ENCODE peak calls at places on chromosomes 12 and 14, in ten cellular contexts. Q is AG09309, R is astrocyte, G is A549, B is GM23338, P is endodermal cell, I is epithelial cell of proximal tubule, D is IMR-90, E is astrocyte of the spinal cord, Y is H1. S is an unnamed sample.

GRCh38 chr14:22883191-22883976 is at the start of gene REM2:
- DNase-seq in Q (no peak), R (no peak), G (no peak), B (peak), P (no peak), I (no peak), D (no peak), E (no peak), Y (no peak), S (no peak)

GRCh38 chr12:3119745-3120660 is 42.8 kb downstream of the TSPAN9 start:
- DNase-seq in Q (peak), R (peak), G (no peak), B (no peak), P (no peak), I (peak), D (peak), E (peak), Y (no peak), S (peak)

GRCh38 chr12:132807295-132808222 is 21.1 kb downstream of the GOLGA3 start:
- DNase-seq in Q (no peak), R (no peak), G (no peak), B (peak), P (peak), I (no peak), D (no peak), E (no peak), Y (no peak), S (no peak)

GRCh38 chr12:121284551-121285390 is 11.7 kb downstream of the CAMKK2 start:
- DNase-seq in Q (no peak), R (no peak), G (no peak), B (no peak), P (peak), I (no peak), D (peak), E (peak), Y (no peak), S (peak)

GRCh38 chr12:85872497-85873091 is 1.5 kb upstream of the NTS start:
- DNase-seq in Q (peak), R (peak), G (peak), B (peak), P (no peak), I (peak), D (peak), E (peak), Y (no peak), S (peak)

GRCh38 chr14:83558946-83559345 is 1971.0 kb upstream of the FLRT2 start:
- DNase-seq in Q (no peak), R (no peak), G (no peak), B (no peak), P (no peak), I (no peak), D (no peak), E (no peak), Y (no peak), S (no peak)

GRCh38 chr14:98945611-98946570 is 326.1 kb downstream of the BCL11B start:
- DNase-seq in Q (no peak), R (no peak), G (no peak), B (no peak), P (peak), I (no peak), D (no peak), E (no peak), Y (no peak), S (no peak)

GRCh38 chr12:96636895-96637294 is 147.5 kb downstream of the CFAP54 start:
- DNase-seq in Q (no peak), R (no peak), G (no peak), B (no peak), P (no peak), I (no peak), D (no peak), E (no peak), Y (no peak), S (no peak)

GRCh38 chr14:92105845-92106094 is 612 bp downstream of the ATXN3 start:
- DNase-seq in Q (no peak), R (peak), G (peak), B (no peak), P (peak), I (no peak), D (no peak), E (no peak), Y (no peak), S (no peak)

GRCh38 chr12:14257734-14258467 is 107.6 kb upstream of the ATF7IP start:
- DNase-seq in Q (peak), R (peak), G (peak), B (peak), P (peak), I (peak), D (peak), E (peak), Y (peak), S (peak)

GRCh38 chr12:14256555-14257169 is 108.8 kb upstream of the ATF7IP start:
- DNase-seq in Q (peak), R (peak), G (peak), B (peak), P (peak), I (no peak), D (peak), E (peak), Y (no peak), S (peak)

GRCh38 chr12:14258468-14258947 is 107.0 kb upstream of the ATF7IP start:
- DNase-seq in Q (no peak), R (no peak), G (no peak), B (peak), P (no peak), I (no peak), D (peak), E (no peak), Y (no peak), S (no peak)

GRCh38 chr12:14256139-14256538 is 109.3 kb upstream of the ATF7IP start:
- DNase-seq in Q (no peak), R (peak), G (no peak), B (no peak), P (no peak), I (no peak), D (peak), E (peak), Y (no peak), S (peak)

DNA sequence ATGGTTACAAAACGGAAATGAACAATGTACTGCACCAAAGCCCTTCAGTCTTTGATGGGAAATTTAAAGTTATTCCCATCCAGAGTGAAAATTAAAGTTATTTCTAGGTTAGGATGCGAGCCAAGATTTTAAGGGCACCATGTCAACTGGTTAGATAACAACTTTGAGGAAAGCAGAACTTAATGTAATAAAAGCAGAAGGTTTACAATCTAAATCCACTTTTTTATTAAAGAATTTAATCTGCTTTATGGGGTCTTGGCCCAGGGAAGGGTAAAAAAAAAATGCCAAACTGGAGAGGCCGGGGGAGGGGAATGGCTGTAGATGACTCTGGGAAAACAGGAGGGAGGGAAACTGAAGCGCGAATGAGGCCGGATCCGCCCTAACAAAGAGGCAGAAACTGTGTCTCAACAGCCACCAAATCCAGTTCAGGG is 108.2 kb upstream of the ATF7IP start:
- DNase-seq in Q (no peak), R (no peak), G (no peak), B (no peak), P (no peak), I (no peak), D (no peak), E (no peak), Y (no peak), S (no peak)
- H3K4me3 ChIP-seq in Q (no peak), R (no peak), G (no peak), B (peak), P (peak), I (peak), D (no peak), E (no peak), Y (peak), S (no peak)

DNA sequence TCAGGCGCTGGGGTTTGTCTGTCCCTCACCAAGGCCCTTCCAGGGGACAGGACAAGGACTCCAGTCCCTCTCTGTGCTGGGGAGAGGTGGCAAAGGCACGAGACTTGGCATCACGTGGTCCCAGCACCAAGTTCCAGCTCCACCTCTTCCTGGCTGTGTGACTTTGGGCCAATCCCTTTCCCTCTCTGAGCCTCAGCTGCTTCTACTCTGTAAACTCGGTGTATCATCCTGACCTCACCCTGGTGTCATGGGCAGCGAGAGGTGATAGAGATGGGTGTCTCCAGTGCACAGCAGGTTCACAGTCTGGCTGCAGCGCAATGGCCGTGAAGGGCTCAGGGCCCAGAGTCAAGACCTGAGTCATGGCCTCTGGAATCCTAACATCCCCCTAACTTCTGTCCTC is 54.0 kb downstream of the MVK start:
- DNase-seq in Q (no peak), R (no peak), G (peak), B (no peak), P (no peak), I (no peak), D (no peak), E (no peak), Y (no peak), S (no peak)
- TF ChIP-seq CTCF in Q (no peak), R (no peak), G (no peak), B (no peak), P (no peak), I (no peak), D (no peak), E (no peak), Y (no peak), S (no peak)

GRCh38 chr14:69711471-69712216 is 55.3 kb upstream of the SRSF5 start:
- DNase-seq in Q (no peak), R (no peak), G (no peak), B (no peak), P (no peak), I (no peak), D (no peak), E (no peak), Y (no peak), S (no peak)
- H3K4me3 ChIP-seq in Q (no peak), R (no peak), G (no peak), B (no peak), P (no peak), I (no peak), D (no peak), E (no peak), Y (no peak), S (no peak)

GRCh38 chr12:66688836-66689439 is 10.1 kb upstream of the GRIP1 start:
- DNase-seq in Q (no peak), R (no peak), G (peak), B (peak), P (peak), I (no peak), D (peak), E (peak), Y (peak), S (peak)
- TF ChIP-seq CTCF in Q (peak), R (peak), G (peak), B (peak), P (peak), I (peak), D (peak), E (peak), Y (peak), S (peak)

GRCh38 chr14:102556098-102556677 is 36.3 kb upstream of the RCOR1 start:
- DNase-seq in Q (no peak), R (no peak), G (no peak), B (no peak), P (peak), I (no peak), D (no peak), E (no peak), Y (no peak), S (no peak)
- H3K4me3 ChIP-seq in Q (no peak), R (no peak), G (no peak), B (peak), P (no peak), I (no peak), D (no peak), E (no peak), Y (no peak), S (no peak)

GRCh38 chr14:39034481-39035296 is 68.3 kb downstream of the SEC23A start:
- DNase-seq in Q (no peak), R (no peak), G (peak), B (peak), P (no peak), I (no peak), D (no peak), E (peak), Y (no peak), S (no peak)
- TF ChIP-seq CTCF in Q (peak), R (peak), G (peak), B (peak), P (peak), I (peak), D (peak), E (peak), Y (peak), S (peak)

GRCh38 chr12:102064476-102064875 is 2.7 kb upstream of the WASHC3 start:
- DNase-seq in Q (no peak), R (no peak), G (no peak), B (no peak), P (no peak), I (no peak), D (no peak), E (no peak), Y (no peak), S (no peak)

GRCh38 chr12:102061096-102061555 is 665 bp downstream of the WASHC3 start:
- DNase-seq in Q (no peak), R (peak), G (no peak), B (no peak), P (no peak), I (no peak), D (peak), E (peak), Y (no peak), S (no peak)

GRCh38 chr12:102061556-102062418 is at the start of gene WASHC3:
- DNase-seq in Q (peak), R (peak), G (peak), B (peak), P (peak), I (peak), D (peak), E (peak), Y (peak), S (peak)

GRCh38 chr12:102063066-102063465 is 1.3 kb upstream of the WASHC3 start:
- DNase-seq in Q (no peak), R (no peak), G (peak), B (peak), P (no peak), I (no peak), D (no peak), E (no peak), Y (no peak), S (peak)

DNA sequence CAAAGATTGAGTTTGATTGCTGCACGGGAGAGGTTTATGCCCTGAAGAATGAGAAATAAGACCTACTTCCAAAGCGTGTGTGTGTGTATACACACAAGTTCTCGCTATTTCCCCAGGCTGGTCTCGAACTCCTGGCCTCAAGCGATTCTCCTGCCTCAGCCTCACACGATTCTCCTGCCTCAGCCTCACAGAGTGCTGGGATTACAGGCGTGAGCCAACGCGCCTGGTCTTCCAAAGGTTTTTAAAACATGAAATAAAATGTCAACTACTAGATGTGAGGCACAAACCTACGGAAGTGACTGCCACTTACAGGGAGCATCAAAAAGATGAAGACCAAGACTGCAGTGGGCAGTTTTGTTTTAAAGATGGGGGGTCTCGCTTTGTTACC is 622 bp upstream of the WASHC3 start:
- DNase-seq in Q (no peak), R (no peak), G (no peak), B (no peak), P (no peak), I (no peak), D (no peak), E (no peak), Y (no peak), S (no peak)
- H3K4me3 ChIP-seq in Q (no peak), R (peak), G (peak), B (peak), P (peak), I (peak), D (no peak), E (peak), Y (peak), S (peak)

GRCh38 chr12:66496595-66496994 is 182.3 kb downstream of the GRIP1 start:
- DNase-seq in Q (no peak), R (no peak), G (no peak), B (peak), P (peak), I (no peak), D (no peak), E (no peak), Y (no peak), S (no peak)

GRCh38 chr12:66495709-66496108 is 183.2 kb downstream of the GRIP1 start:
- DNase-seq in Q (no peak), R (no peak), G (no peak), B (peak), P (peak), I (no peak), D (no peak), E (no peak), Y (no peak), S (no peak)

GRCh38 chr12:66500094-66500493 is 178.8 kb downstream of the GRIP1 start:
- DNase-seq in Q (no peak), R (no peak), G (no peak), B (no peak), P (no peak), I (no peak), D (no peak), E (no peak), Y (no peak), S (no peak)

GRCh38 chr12:66493841-66494240 is 185.0 kb downstream of the GRIP1 start:
- DNase-seq in Q (no peak), R (no peak), G (no peak), B (no peak), P (no peak), I (no peak), D (no peak), E (no peak), Y (no peak), S (no peak)

DNA sequence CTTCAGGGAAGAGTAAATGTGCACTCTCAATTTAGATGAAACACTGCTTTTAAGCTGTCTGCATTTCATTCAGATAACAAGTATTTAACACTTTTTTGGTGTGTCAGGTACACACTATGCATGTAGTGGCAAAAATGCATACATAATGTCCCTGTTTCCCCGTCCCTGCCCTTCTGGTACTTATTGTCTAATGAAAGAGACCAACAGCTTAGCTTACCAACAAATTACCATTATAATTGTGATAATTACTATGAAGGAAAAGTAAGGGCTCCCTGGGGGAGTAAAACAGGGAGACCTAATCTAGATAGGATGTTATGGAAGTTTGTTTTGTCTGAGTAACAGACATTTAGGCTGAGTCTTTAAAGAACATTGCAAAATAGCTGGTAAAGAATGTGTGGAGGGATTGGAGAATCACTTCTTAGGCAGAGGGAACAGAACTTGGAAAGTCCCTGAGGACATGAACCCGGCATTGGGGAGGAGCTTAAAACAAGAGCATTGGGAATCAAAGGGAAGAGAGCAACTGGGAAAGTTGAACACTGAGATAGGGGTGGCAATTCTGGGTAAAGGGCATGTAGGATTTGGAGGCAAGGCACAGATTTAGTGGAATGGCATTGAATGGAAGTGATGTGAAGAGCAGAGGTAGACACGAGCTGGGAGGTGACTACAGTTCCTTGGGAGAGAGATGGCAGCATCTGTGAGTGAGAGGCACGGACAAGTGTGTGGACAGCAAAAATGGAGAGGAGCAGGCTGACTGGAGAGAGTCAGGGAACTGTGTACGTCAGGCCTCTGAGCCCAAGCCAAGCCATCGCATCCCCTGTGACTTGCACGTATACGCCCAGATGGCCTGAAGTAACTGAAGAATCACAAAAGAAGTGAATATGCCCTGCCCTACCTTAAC is 181.6 kb downstream of the GRIP1 start:
- DNase-seq in Q (no peak), R (no peak), G (no peak), B (peak), P (peak), I (no peak), D (no peak), E (no peak), Y (peak), S (no peak)
- TF ChIP-seq CTCF in Q (no peak), R (no peak), G (no peak), B (no peak), P (no peak), I (no peak), D (no peak), E (no peak), Y (no peak), S (no peak)

S was measured in fibroblast of mammary gland.